ENCODE peak calls at places on chromosomes 2 and 18, in six cellular contexts. One of them, this sample, is unnamed. For H3K4me1, the result is how much of the 10 kb centered on the place peaks cover.

GRCh38 chr2:150609831-150610582 is 122.5 kb upstream of the RND3 start:
- DNase-seq in A549: no peak
- DNase-seq in left ventricle myocardium inferior: no peak
- DNase-seq in ovary: no peak
- DNase-seq in A673: no peak
- DNase-seq in right lobe of liver: no peak
- DNase-seq in this sample: no peak

GRCh38 chr18:51321696-51322095 is 124.2 kb upstream of the MEX3C start:
- DNase-seq in left ventricle myocardium inferior: no peak
- DNase-seq in ovary: no peak
- DNase-seq in right lobe of liver: no peak
- DNase-seq in A549: no peak
- DNase-seq in A673: no peak
- DNase-seq in this sample: no peak

GRCh38 chr2:205077159-205077558 is 531.9 kb downstream of the PARD3B start:
- DNase-seq in A673: no peak
- DNase-seq in left ventricle myocardium inferior: no peak
- DNase-seq in right lobe of liver: no peak
- DNase-seq in ovary: no peak
- DNase-seq in A549: no peak
- DNase-seq in this sample: no peak

GRCh38 chr2:67567866-67568265 is 170.7 kb downstream of the ETAA1 start:
- DNase-seq in A549: no peak
- DNase-seq in right lobe of liver: no peak
- DNase-seq in A673: no peak
- DNase-seq in left ventricle myocardium inferior: no peak
- DNase-seq in ovary: no peak
- DNase-seq in this sample: no peak

GRCh38 chr2:239341146-239341732 is 59.6 kb downstream of the HDAC4 start:
- DNase-seq in right lobe of liver: no peak
- DNase-seq in A673: no peak
- DNase-seq in ovary: no peak
- DNase-seq in left ventricle myocardium inferior: no peak
- DNase-seq in A549: no peak
- DNase-seq in this sample: no peak

GRCh38 chr2:198097628-198098027 is 293.2 kb downstream of the PLCL1 start:
- DNase-seq in right lobe of liver: no peak
- DNase-seq in A673: no peak
- DNase-seq in left ventricle myocardium inferior: no peak
- DNase-seq in ovary: no peak
- DNase-seq in A549: no peak
- DNase-seq in this sample: no peak

GRCh38 chr2:241775223-241776177 is 1.1 kb upstream of the GAL3ST2 start:
- DNase-seq in left ventricle myocardium inferior: no peak
- DNase-seq in A673: peak
- DNase-seq in ovary: peak
- DNase-seq in A549: no peak
- DNase-seq in right lobe of liver: peak
- DNase-seq in this sample: no peak

GRCh38 chr2:72276876-72277275 is 129.2 kb upstream of the CYP26B1 start:
- DNase-seq in left ventricle myocardium inferior: no peak
- DNase-seq in A549: no peak
- DNase-seq in right lobe of liver: no peak
- DNase-seq in ovary: no peak
- DNase-seq in A673: no peak
- DNase-seq in this sample: no peak

GRCh38 chr2:217790681-217791392 is 212.0 kb downstream of the TNS1 start:
- DNase-seq in left ventricle myocardium inferior: no peak
- DNase-seq in right lobe of liver: no peak
- DNase-seq in A549: no peak
- DNase-seq in ovary: no peak
- DNase-seq in A673: no peak
- DNase-seq in this sample: no peak

GRCh38 chr2:119069781-119070180 is 88.8 kb downstream of the C1QL2 start:
- DNase-seq in ovary: no peak
- DNase-seq in A673: no peak
- DNase-seq in left ventricle myocardium inferior: no peak
- DNase-seq in right lobe of liver: no peak
- DNase-seq in A549: no peak
- DNase-seq in this sample: no peak

GRCh38 chr2:135456431-135456830 is 74.6 kb downstream of the ZRANB3 start:
- DNase-seq in ovary: no peak
- DNase-seq in A549: no peak
- DNase-seq in left ventricle myocardium inferior: no peak
- DNase-seq in A673: no peak
- DNase-seq in right lobe of liver: no peak
- DNase-seq in this sample: no peak

GRCh38 chr2:100427627-100428258 is 10.3 kb upstream of the CHST10 start:
- DNase-seq in right lobe of liver: no peak
- DNase-seq in A549: peak
- DNase-seq in ovary: peak
- DNase-seq in left ventricle myocardium inferior: peak
- DNase-seq in A673: peak
- DNase-seq in this sample: peak

GRCh38 chr2:97950329-97951154 is 45.2 kb downstream of the TMEM131 start:
- DNase-seq in A673: no peak
- DNase-seq in ovary: no peak
- DNase-seq in right lobe of liver: no peak
- DNase-seq in left ventricle myocardium inferior: no peak
- DNase-seq in A549: no peak
- DNase-seq in this sample: no peak

GRCh38 chr2:201523506-201523905 is 72.0 kb downstream of the STRADB start:
- DNase-seq in left ventricle myocardium inferior: no peak
- DNase-seq in right lobe of liver: no peak
- DNase-seq in ovary: no peak
- DNase-seq in A549: no peak
- DNase-seq in A673: no peak
- DNase-seq in this sample: no peak

GRCh38 chr2:86750240-86750839 is 30.2 kb downstream of the RMND5A start:
- DNase-seq in A673: peak
- DNase-seq in A549: peak
- DNase-seq in right lobe of liver: no peak
- DNase-seq in ovary: no peak
- DNase-seq in left ventricle myocardium inferior: no peak
- DNase-seq in this sample: no peak

GRCh38 chr2:240407090-240407489 is 28.4 kb upstream of the GPC1 start:
- DNase-seq in A673: no peak
- DNase-seq in ovary: no peak
- DNase-seq in right lobe of liver: peak
- DNase-seq in left ventricle myocardium inferior: no peak
- DNase-seq in A549: no peak
- DNase-seq in this sample: no peak

GRCh38 chr2:220857371-220857770 is 714.7 kb downstream of the EPHA4 start:
- DNase-seq in ovary: no peak
- DNase-seq in left ventricle myocardium inferior: no peak
- DNase-seq in right lobe of liver: no peak
- DNase-seq in A549: no peak
- DNase-seq in A673: no peak
- DNase-seq in this sample: no peak

GRCh38 chr2:191257934-191258333 is 12.7 kb downstream of the MYO1B start:
- DNase-seq in ovary: no peak
- DNase-seq in A673: no peak
- DNase-seq in A549: no peak
- DNase-seq in right lobe of liver: no peak
- DNase-seq in left ventricle myocardium inferior: no peak
- DNase-seq in this sample: no peak

GRCh38 chr18:11808001-11808855 is 43.0 kb upstream of the CHMP1B start:
- DNase-seq in A673: no peak
- DNase-seq in right lobe of liver: no peak
- DNase-seq in ovary: no peak
- DNase-seq in left ventricle myocardium inferior: no peak
- DNase-seq in A549: peak
- DNase-seq in this sample: no peak

GRCh38 chr18:65659912-65660311 is 90.9 kb upstream of the CDH7 start:
- DNase-seq in right lobe of liver: no peak
- DNase-seq in ovary: no peak
- DNase-seq in left ventricle myocardium inferior: no peak
- DNase-seq in A549: peak
- DNase-seq in A673: no peak
- DNase-seq in this sample: no peak

GRCh38 chr2:69184224-69184623 is 171.2 kb downstream of the ANTXR1 start:
- DNase-seq in left ventricle myocardium inferior: no peak
- DNase-seq in A673: no peak
- DNase-seq in right lobe of liver: no peak
- DNase-seq in A549: no peak
- DNase-seq in ovary: no peak
- DNase-seq in this sample: no peak

GRCh38 chr2:44934521-44934961 is 7.0 kb upstream of the SIX3 start:
- DNase-seq in left ventricle myocardium inferior: no peak
- DNase-seq in A549: no peak
- DNase-seq in ovary: no peak
- DNase-seq in right lobe of liver: no peak
- DNase-seq in A673: no peak
- DNase-seq in this sample: no peak

GRCh38 chr2:134257516-134257915 is 3.6 kb downstream of the MGAT5 start:
- DNase-seq in right lobe of liver: no peak
- DNase-seq in A673: no peak
- DNase-seq in left ventricle myocardium inferior: no peak
- DNase-seq in ovary: no peak
- DNase-seq in A549: no peak
- DNase-seq in this sample: no peak

GRCh38 chr2:134259571-134259970 is 5.7 kb downstream of the MGAT5 start:
- DNase-seq in left ventricle myocardium inferior: no peak
- DNase-seq in right lobe of liver: no peak
- DNase-seq in A549: no peak
- DNase-seq in A673: no peak
- DNase-seq in ovary: no peak
- DNase-seq in this sample: no peak

GRCh38 chr2:134256961-134257360 is 3.1 kb downstream of the MGAT5 start:
- DNase-seq in left ventricle myocardium inferior: no peak
- DNase-seq in ovary: no peak
- DNase-seq in right lobe of liver: no peak
- DNase-seq in A549: no peak
- DNase-seq in A673: no peak
- DNase-seq in this sample: no peak

GRCh38 chr2:134258684-134259408 is 5.0 kb downstream of the MGAT5 start:
- DNase-seq in right lobe of liver: no peak
- DNase-seq in A549: no peak
- DNase-seq in left ventricle myocardium inferior: peak
- DNase-seq in A673: no peak
- DNase-seq in ovary: peak
- DNase-seq in this sample: peak

GRCh38 chr2:134257965-134258683 is 4.3 kb downstream of the MGAT5 start:
- DNase-seq in left ventricle myocardium inferior: no peak
- DNase-seq in A673: no peak
- DNase-seq in ovary: no peak
- DNase-seq in right lobe of liver: no peak
- DNase-seq in A549: no peak
- DNase-seq in this sample: no peak
- H3K4me1 ChIP-seq in left ventricle myocardium inferior: half or more
- H3K4me1 ChIP-seq in A673: under half
- H3K4me1 ChIP-seq in ovary: under half
- H3K4me1 ChIP-seq in right lobe of liver: under half
- H3K4me1 ChIP-seq in A549: under half
- H3K4me1 ChIP-seq in this sample: under half

GRCh38 chr18:63940008-63940407 is 9.1 kb upstream of the HMSD start:
- DNase-seq in A549: no peak
- DNase-seq in left ventricle myocardium inferior: no peak
- DNase-seq in right lobe of liver: no peak
- DNase-seq in ovary: no peak
- DNase-seq in A673: no peak
- DNase-seq in this sample: no peak

GRCh38 chr18:63936156-63936931 is 12.8 kb upstream of the HMSD start:
- DNase-seq in A549: peak
- DNase-seq in A673: peak
- DNase-seq in left ventricle myocardium inferior: peak
- DNase-seq in right lobe of liver: peak
- DNase-seq in ovary: peak
- DNase-seq in this sample: peak

DNA sequence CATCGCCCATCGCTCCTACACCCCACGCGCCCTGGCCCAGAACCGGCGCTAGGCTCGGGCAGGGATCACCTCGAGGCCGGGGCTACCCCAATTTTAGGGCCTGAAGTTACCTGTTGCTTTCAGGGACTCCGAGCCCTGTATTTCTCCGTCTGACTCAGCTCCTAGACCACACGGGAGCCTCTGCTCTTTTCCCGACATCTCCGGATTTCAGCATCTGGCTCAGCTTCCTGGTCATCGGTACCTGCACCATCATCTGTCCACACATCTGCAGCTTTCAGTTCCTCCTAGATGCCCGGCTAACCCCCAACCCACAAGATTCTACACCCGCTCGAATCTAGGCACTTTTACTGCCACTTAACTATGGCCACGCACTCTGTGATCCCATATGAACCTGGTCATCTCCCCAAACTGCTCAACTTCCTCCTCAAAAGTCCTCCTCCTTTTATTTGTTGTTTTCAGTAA is 12.1 kb upstream of the HMSD start:
- DNase-seq in left ventricle myocardium inferior: no peak
- DNase-seq in A549: no peak
- DNase-seq in ovary: no peak
- DNase-seq in right lobe of liver: no peak
- DNase-seq in A673: no peak
- DNase-seq in this sample: no peak
- H3K4me3 ChIP-seq in left ventricle myocardium inferior: peak
- H3K4me3 ChIP-seq in A549: peak
- H3K4me3 ChIP-seq in ovary: peak
- H3K4me3 ChIP-seq in right lobe of liver: no peak
- H3K4me3 ChIP-seq in A673: peak
- H3K4me3 ChIP-seq in this sample: peak

GRCh38 chr2:145488571-145488970 is 968.7 kb upstream of the ZEB2 start:
- DNase-seq in A673: peak
- DNase-seq in ovary: no peak
- DNase-seq in left ventricle myocardium inferior: no peak
- DNase-seq in A549: no peak
- DNase-seq in right lobe of liver: no peak
- DNase-seq in this sample: no peak

GRCh38 chr2:145483854-145484253 is 963.9 kb upstream of the ZEB2 start:
- DNase-seq in A549: no peak
- DNase-seq in left ventricle myocardium inferior: no peak
- DNase-seq in ovary: no peak
- DNase-seq in A673: no peak
- DNase-seq in right lobe of liver: no peak
- DNase-seq in this sample: no peak

GRCh38 chr2:145481334-145481922 is 961.5 kb upstream of the ZEB2 start:
- DNase-seq in right lobe of liver: no peak
- DNase-seq in A673: no peak
- DNase-seq in left ventricle myocardium inferior: no peak
- DNase-seq in A549: no peak
- DNase-seq in ovary: no peak
- DNase-seq in this sample: no peak

GRCh38 chr2:145484443-145485086 is 964.6 kb upstream of the ZEB2 start:
- DNase-seq in A673: no peak
- DNase-seq in ovary: no peak
- DNase-seq in left ventricle myocardium inferior: no peak
- DNase-seq in A549: peak
- DNase-seq in right lobe of liver: no peak
- DNase-seq in this sample: no peak
- TF ChIP-seq CTCF in A673: peak
- TF ChIP-seq CTCF in ovary: no peak
- TF ChIP-seq CTCF in left ventricle myocardium inferior: peak
- TF ChIP-seq CTCF in A549: peak
- TF ChIP-seq CTCF in right lobe of liver: peak
- TF ChIP-seq CTCF in this sample: no peak

DNA sequence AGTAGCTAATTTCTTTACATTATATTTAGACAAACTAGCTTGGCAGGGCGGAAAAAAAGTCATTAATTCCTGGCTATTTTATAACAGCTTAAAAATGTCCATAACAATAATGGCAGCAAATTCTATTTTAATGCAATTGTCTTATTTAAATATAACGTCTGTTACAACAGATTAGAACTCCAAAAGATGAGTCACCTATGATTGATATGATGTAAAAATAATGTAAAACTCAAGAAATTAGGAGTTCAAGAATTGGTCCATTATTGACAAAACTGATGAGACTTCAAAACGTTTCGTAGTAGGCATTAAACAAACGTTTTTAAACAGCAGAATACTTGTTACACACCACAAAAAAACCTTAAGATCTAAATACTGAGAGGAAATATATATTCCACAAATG is 2.7 kb downstream of the XPO1 start:
- DNase-seq in right lobe of liver: no peak
- DNase-seq in A673: no peak
- DNase-seq in left ventricle myocardium inferior: no peak
- DNase-seq in A549: no peak
- DNase-seq in ovary: no peak
- DNase-seq in this sample: no peak
- H3K4me1 ChIP-seq in right lobe of liver: under half
- H3K4me1 ChIP-seq in A673: under half
- H3K4me1 ChIP-seq in left ventricle myocardium inferior: half or more
- H3K4me1 ChIP-seq in A549: under half
- H3K4me1 ChIP-seq in ovary: under half
- H3K4me1 ChIP-seq in this sample: under half

This sample was measured in heart left ventricle.